ENCODE peak calls at places on chromosome 17, in nine cellular contexts. W, O, J, Q, S, B, P, Y and T are unnamed samples.

GRCh38 chr17:35731239-35731931 is at the start of gene RASL10B:
- DNase-seq in O (no peak), P (no peak), S (no peak), W (no peak), Y (peak), Q (no peak), B (peak), J (peak), T (peak)

GRCh38 chr17:49597928-49598655 is 22.4 kb downstream of the NXPH3 start:
- DNase-seq in Q (no peak), B (no peak), J (no peak), P (no peak), S (no peak), Y (no peak), W (no peak), O (no peak), T (peak)

GRCh38 chr17:78022425-78022824 is 63.9 kb downstream of the TNRC6C start:
- DNase-seq in P (no peak), Q (no peak), O (no peak), B (no peak), S (no peak), J (no peak), W (no peak), Y (no peak), T (no peak)

GRCh38 chr17:39191750-39192510 is 5.5 kb downstream of the CACNB1 start:
- DNase-seq in W (no peak), Y (no peak), B (no peak), S (no peak), J (no peak), Q (no peak), P (no peak), O (no peak), T (no peak)

GRCh38 chr17:77312786-77313599 is 172.2 kb downstream of the SEC14L1 start:
- DNase-seq in Y (no peak), P (peak), B (peak), J (peak), Q (peak), O (no peak), S (no peak), W (no peak), T (peak)

GRCh38 chr17:79183221-79184158 is 108.9 kb downstream of the ENGASE start:
- DNase-seq in Y (no peak), W (peak), Q (no peak), J (no peak), S (no peak), O (no peak), P (no peak), B (no peak), T (peak)

GRCh38 chr17:78144146-78144719 is 2.0 kb upstream of the C17orf99 start:
- DNase-seq in B (peak), P (peak), S (peak), Q (no peak), W (peak), Y (peak), J (peak), O (peak), T (peak)

GRCh38 chr17:17781591-17782424 is 55.0 kb downstream of the SREBF1 start:
- DNase-seq in S (no peak), W (peak), Y (peak), P (no peak), B (peak), O (peak), J (peak), Q (no peak), T (peak)

GRCh38 chr17:47915667-47916242 is 19.7 kb downstream of the SP2 start:
- DNase-seq in Y (no peak), W (no peak), Q (no peak), B (no peak), P (no peak), J (no peak), O (no peak), S (no peak), T (no peak)

GRCh38 chr17:71035226-71035625 is 865.9 kb downstream of the KCNJ2 start:
- DNase-seq in S (no peak), W (no peak), Y (no peak), B (no peak), P (no peak), J (no peak), Q (no peak), O (no peak), T (no peak)

GRCh38 chr17:50626037-50626574 is 8.6 kb upstream of the ABCC3 start:
- DNase-seq in O (peak), B (peak), S (peak), Y (peak), W (peak), J (peak), Q (no peak), P (peak), T (peak)

GRCh38 chr17:77959926-77960521 is 1.5 kb downstream of the TNRC6C start:
- DNase-seq in Y (no peak), Q (no peak), P (no peak), B (no peak), S (no peak), W (no peak), J (no peak), O (no peak), T (peak)

GRCh38 chr17:30344283-30345088 is 10.6 kb upstream of the TMIGD1 start:
- DNase-seq in P (no peak), Q (no peak), S (no peak), O (peak), Y (no peak), W (peak), B (peak), J (peak), T (peak)

GRCh38 chr17:79031996-79032875 is 8.3 kb downstream of the C1QTNF1 start:
- DNase-seq in Y (no peak), J (peak), B (no peak), W (no peak), Q (no peak), S (no peak), O (no peak), P (peak), T (no peak)

GRCh38 chr17:62581769-62582168 is 45.7 kb upstream of the MRC2 start:
- DNase-seq in S (no peak), O (no peak), B (no peak), Y (no peak), Q (no peak), J (no peak), P (no peak), W (no peak), T (peak)

GRCh38 chr17:64648234-64648633 is 13.9 kb downstream of the SMURF2 start:
- DNase-seq in W (no peak), P (no peak), Y (no peak), B (no peak), S (no peak), O (no peak), J (no peak), Q (no peak), T (no peak)

GRCh38 chr17:40093580-40094201 is 6.7 kb downstream of the NR1D1 start:
- DNase-seq in O (no peak), S (no peak), W (no peak), Q (no peak), Y (no peak), P (no peak), J (no peak), B (no peak), T (no peak)

GRCh38 chr17:69093279-69093789 is 32.6 kb upstream of the ABCA9 start:
- DNase-seq in J (no peak), W (no peak), B (no peak), S (no peak), Q (no peak), Y (no peak), P (no peak), O (no peak), T (peak)

GRCh38 chr17:79374807-79375206 is 236.0 kb downstream of the RBFOX3 start:
- DNase-seq in P (no peak), Q (no peak), J (no peak), B (no peak), S (no peak), W (no peak), Y (no peak), O (no peak), T (no peak)

GRCh38 chr17:35162755-35163154 is 15.1 kb downstream of the UNC45B start:
- DNase-seq in J (no peak), P (no peak), Q (no peak), B (no peak), S (no peak), Y (no peak), W (no peak), O (no peak), T (no peak)

GRCh38 chr17:33169580-33170285 is 123.4 kb downstream of the ASIC2 start:
- DNase-seq in J (no peak), W (peak), Y (no peak), O (no peak), P (no peak), Q (peak), S (no peak), B (no peak), T (no peak)

GRCh38 chr17:42031584-42031983 is 11.7 kb downstream of the NKIRAS2 start:
- DNase-seq in B (no peak), O (no peak), S (no peak), Q (no peak), J (no peak), P (no peak), Y (no peak), W (no peak), T (no peak)

GRCh38 chr17:10618202-10618635 is 38.9 kb downstream of the MYH3 start:
- DNase-seq in O (peak), Q (no peak), Y (peak), P (no peak), B (peak), S (peak), J (peak), W (peak), T (peak)

GRCh38 chr17:1043601-1044251 is 46.8 kb downstream of the TIMM22 start:
- DNase-seq in Q (no peak), B (no peak), J (no peak), Y (peak), P (no peak), S (no peak), O (no peak), W (no peak), T (peak)

GRCh38 chr17:1573932-1574696 is 11.5 kb upstream of the PITPNA start:
- DNase-seq in O (peak), P (peak), Q (no peak), S (no peak), Y (peak), W (peak), J (peak), B (peak), T (peak)

GRCh38 chr17:12113156-12113555 is 92.5 kb downstream of the MAP2K4 start:
- DNase-seq in W (no peak), O (no peak), S (no peak), Y (no peak), P (no peak), B (no peak), J (no peak), Q (no peak), T (no peak)

GRCh38 chr17:75549246-75550138 is 24.0 kb downstream of the LLGL2 start:
- DNase-seq in W (peak), J (peak), B (peak), Q (no peak), O (peak), Y (peak), P (peak), S (no peak), T (no peak)

GRCh38 chr17:42608692-42609181 is 437 bp downstream of the RETREG3 start:
- DNase-seq in B (no peak), P (no peak), S (no peak), W (no peak), Y (no peak), Q (no peak), O (no peak), J (no peak), T (no peak)

GRCh38 chr17:1423456-1424135 is 23.6 kb upstream of the YWHAE start:
- DNase-seq in W (no peak), J (no peak), O (peak), S (no peak), B (no peak), Y (no peak), P (no peak), Q (no peak), T (no peak)

GRCh38 chr17:27573971-27574525 is 56.9 kb upstream of the LGALS9 start:
- DNase-seq in S (no peak), P (no peak), Q (no peak), B (no peak), Y (no peak), J (no peak), W (peak), O (no peak), T (peak)

DNA sequence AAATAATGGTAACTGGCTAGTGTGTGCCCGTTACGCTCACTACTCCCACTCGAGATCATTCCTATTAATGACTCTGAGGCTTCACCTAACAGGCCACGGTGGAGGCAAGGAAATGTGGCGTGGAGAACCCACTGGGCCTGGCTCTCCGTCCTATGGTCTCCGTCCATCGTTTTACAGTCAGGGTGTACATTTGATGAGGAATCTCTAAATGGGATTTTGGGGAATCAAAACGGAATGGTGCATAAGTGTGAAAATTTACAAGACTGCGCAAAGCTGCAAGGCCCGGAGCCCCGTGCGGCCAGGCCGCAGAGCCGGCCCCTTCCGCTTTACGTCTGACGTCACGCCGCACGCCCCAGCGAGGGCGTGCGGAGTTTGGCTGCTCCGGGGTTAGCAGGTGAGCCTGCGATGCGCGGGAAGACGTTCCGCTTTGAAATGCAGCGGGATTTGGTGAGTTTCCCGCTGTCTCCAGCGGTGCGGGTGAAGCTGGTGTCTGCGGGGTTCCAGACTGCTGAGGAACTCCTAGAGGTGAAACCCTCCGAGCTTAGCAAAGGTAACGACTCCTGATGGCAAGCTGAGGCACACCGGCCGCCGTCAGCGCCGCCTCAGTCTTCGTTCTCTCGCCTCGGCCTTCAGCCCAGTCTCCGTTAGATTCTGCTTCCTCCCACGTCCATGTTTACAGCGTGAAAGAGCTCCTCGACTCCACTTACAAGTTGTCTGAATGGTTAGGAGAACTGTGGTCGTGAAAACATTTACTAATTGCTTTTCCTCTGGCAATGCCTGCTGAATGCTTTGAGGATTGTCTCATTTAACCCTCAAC is at the start of gene RAD51C:
- DNase-seq in W (peak), Q (no peak), Y (peak), S (peak), O (peak), B (peak), J (peak), P (peak), T (peak)
- TF ChIP-seq CTCF in W (no peak), Q (peak), Y (no peak), S (no peak), O (no peak), B (no peak), J (no peak), P (no peak), T (no peak)

GRCh38 chr17:60525347-60525623 is 757 bp downstream of the APPBP2 start:
- DNase-seq in S (no peak), P (no peak), O (no peak), Q (no peak), J (peak), Y (no peak), B (no peak), W (no peak), T (no peak)
- H3K4me3 ChIP-seq in S (peak), P (peak), O (peak), Q (peak), J (peak), Y (peak), B (peak), W (peak), T (peak)

GRCh38 chr17:81479672-81480071 is 32.9 kb downstream of the ACTG1 start:
- DNase-seq in S (no peak), B (no peak), Q (no peak), W (no peak), P (no peak), J (no peak), O (no peak), Y (peak), T (no peak)

GRCh38 chr17:81479175-81479574 is 33.4 kb downstream of the ACTG1 start:
- DNase-seq in P (no peak), W (no peak), S (no peak), J (no peak), Y (no peak), Q (no peak), B (no peak), O (no peak), T (no peak)

GRCh38 chr17:81481815-81482505 is 30.6 kb downstream of the ACTG1 start:
- DNase-seq in Q (no peak), P (no peak), S (no peak), W (no peak), J (no peak), B (no peak), Y (peak), O (no peak), T (no peak)

GRCh38 chr17:81481011-81481799 is 31.4 kb downstream of the ACTG1 start:
- DNase-seq in Q (no peak), O (no peak), S (no peak), Y (peak), P (peak), J (peak), W (peak), B (peak), T (peak)

GRCh38 chr17:81480140-81480917 is 32.3 kb downstream of the ACTG1 start:
- DNase-seq in S (no peak), Q (no peak), P (no peak), Y (no peak), J (no peak), W (peak), B (no peak), O (peak), T (peak)
- TF ChIP-seq CTCF in S (peak), Q (peak), P (no peak), Y (no peak), J (no peak), W (no peak), B (no peak), O (no peak), T (peak)

DNA sequence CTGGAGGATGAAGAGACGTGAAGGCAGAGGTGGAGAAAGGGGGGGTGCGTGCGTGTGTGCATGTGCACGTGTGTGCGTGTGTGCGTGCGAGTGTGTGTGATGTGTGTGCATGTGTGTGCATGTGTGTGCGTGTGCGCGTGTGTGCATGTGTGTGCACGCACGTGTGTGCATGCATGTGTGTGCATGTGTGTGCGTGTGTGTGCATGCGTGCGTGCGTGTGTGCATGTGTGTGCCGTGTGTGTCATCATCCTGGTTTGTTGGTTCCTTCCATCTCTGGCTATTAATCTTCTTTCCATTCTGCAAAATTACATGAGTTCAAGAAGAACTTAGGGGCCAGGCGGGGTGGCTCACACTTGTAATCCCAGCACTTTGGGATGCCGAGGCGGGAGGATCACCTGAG is 17.0 kb upstream of the RPL38 start:
- DNase-seq in O (no peak), S (no peak), B (no peak), Q (no peak), P (no peak), Y (no peak), W (no peak), J (no peak), T (no peak)
- H3K4me3 ChIP-seq in O (no peak), S (no peak), B (no peak), Q (no peak), P (no peak), Y (no peak), W (no peak), J (no peak), T (no peak)

DNA sequence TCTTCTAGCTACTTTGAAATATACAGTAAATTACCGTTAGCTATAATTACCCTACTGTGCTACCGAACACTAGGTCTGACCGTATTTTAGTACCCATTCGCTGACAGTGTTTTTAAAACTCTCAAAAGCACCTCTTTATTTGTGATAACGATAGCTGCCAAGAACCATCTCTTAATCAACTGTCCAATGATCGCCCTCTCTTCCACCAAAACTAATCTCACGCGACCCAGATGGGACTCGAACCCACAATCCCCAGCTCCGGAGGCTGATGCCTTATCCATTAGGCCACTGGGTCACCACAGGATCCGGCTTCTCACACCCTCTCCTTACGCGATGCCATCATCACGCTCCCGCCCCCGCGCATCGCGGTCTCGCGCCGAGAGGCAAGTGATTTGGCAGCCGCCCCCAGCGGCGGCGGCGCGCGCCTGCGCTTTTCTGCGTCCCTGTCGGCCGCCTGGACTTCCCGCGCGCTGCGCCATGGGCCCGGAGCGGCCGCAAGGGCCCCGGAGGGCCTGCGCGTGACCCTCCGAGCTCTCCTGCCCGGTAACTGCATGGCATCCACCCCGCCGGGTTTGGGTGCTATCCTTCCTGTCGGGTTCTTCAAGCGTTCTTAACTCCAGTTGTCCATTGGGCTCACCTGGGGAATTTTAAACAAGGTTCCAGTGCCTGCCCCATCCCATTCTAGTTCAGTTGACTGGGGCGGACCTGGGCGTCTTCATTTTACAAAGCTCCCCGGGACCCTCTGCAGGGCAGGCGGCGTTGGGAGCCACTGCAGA is 15.7 kb upstream of the KPNA2 start:
- DNase-seq in J (peak), P (peak), W (peak), B (peak), O (peak), Q (peak), Y (peak), S (peak), T (peak)
- TF ChIP-seq CTCF in J (peak), P (peak), W (no peak), B (peak), O (peak), Q (peak), Y (peak), S (no peak), T (peak)

GRCh38 chr17:7445011-7445927 is at the start of gene CHRNB1:
- DNase-seq in Y (peak), W (peak), J (peak), S (no peak), B (peak), Q (no peak), P (peak), O (peak), T (peak)

GRCh38 chr17:7442142-7442541 is 2.7 kb upstream of the CHRNB1 start:
- DNase-seq in Q (no peak), Y (no peak), B (no peak), W (no peak), S (no peak), P (no peak), J (no peak), O (no peak), T (no peak)

GRCh38 chr17:7443499-7444485 is 1.1 kb upstream of the CHRNB1 start:
- DNase-seq in P (no peak), Y (no peak), B (no peak), W (no peak), S (no peak), Q (no peak), J (no peak), O (no peak), T (peak)

GRCh38 chr17:7446669-7447068 is 1.8 kb downstream of the CHRNB1 start:
- DNase-seq in J (no peak), B (no peak), S (no peak), W (no peak), Q (no peak), Y (peak), O (no peak), P (no peak), T (no peak)

GRCh38 chr17:7444682-7445010 is 215 bp upstream of the CHRNB1 start:
- DNase-seq in W (no peak), B (no peak), P (no peak), Y (no peak), J (no peak), S (no peak), O (no peak), Q (no peak), T (no peak)
- H3K4me3 ChIP-seq in W (no peak), B (no peak), P (no peak), Y (no peak), J (peak), S (no peak), O (peak), Q (no peak), T (no peak)

GRCh38 chr17:56309897-56310296 is 156.6 kb downstream of the ANKFN1 start:
- DNase-seq in S (no peak), J (no peak), W (peak), P (no peak), O (no peak), B (no peak), Y (no peak), Q (no peak), T (no peak)

GRCh38 chr17:56300191-56300590 is 146.9 kb downstream of the ANKFN1 start:
- DNase-seq in Q (no peak), Y (no peak), S (no peak), W (no peak), J (no peak), P (no peak), B (no peak), O (no peak), T (no peak)

GRCh38 chr17:56310780-56311179 is 157.5 kb downstream of the ANKFN1 start:
- DNase-seq in B (no peak), J (no peak), W (no peak), Y (no peak), P (no peak), S (no peak), O (no peak), Q (no peak), T (no peak)

GRCh38 chr17:56305017-56305416 is 151.7 kb downstream of the ANKFN1 start:
- DNase-seq in O (no peak), Y (no peak), W (no peak), J (no peak), P (no peak), B (no peak), S (no peak), Q (no peak), T (no peak)
- TF ChIP-seq CTCF in O (no peak), Y (no peak), W (no peak), J (no peak), P (no peak), B (no peak), S (no peak), Q (no peak), T (no peak)